ENCODE peak calls at places on chromosomes 5 and 9, in six cellular contexts. T is CD8-positive, alpha-beta T cell; I is PC-3; L is fibroblast of pulmonary artery; F is fibroblast of the aortic adventitia; K is vagina. A is an unnamed sample.

GRCh38 chr9:123375725-123376132 is 19.7 kb downstream of the CRB2 start:
- DNase-seq in T (no peak), I (peak), L (no peak), F (peak), K (no peak), A (no peak)

GRCh38 chr9:75623462-75623861 is 267.0 kb upstream of the PCSK5 start:
- DNase-seq in T (no peak), I (no peak), L (no peak), F (no peak), K (no peak), A (no peak)

GRCh38 chr5:93578179-93578812 is 2.7 kb downstream of the NR2F1-AS1 start:
- DNase-seq in T (no peak), I (no peak), L (no peak), F (no peak), K (no peak), A (peak)

GRCh38 chr9:36935332-36935731 is 98.7 kb downstream of the PAX5 start:
- DNase-seq in T (peak), I (no peak), L (no peak), F (no peak), K (no peak), A (no peak)

GRCh38 chr9:6757988-6758417 is 230 bp downstream of the KDM4C start:
- DNase-seq in T (peak), I (no peak), L (no peak), F (no peak), K (no peak), A (no peak)

GRCh38 chr9:7303932-7304331 is 495.6 kb downstream of the DMAC1 start:
- DNase-seq in T (no peak), I (no peak), L (no peak), F (no peak), K (no peak), A (no peak)

GRCh38 chr9:86838883-86839497 is 108.3 kb downstream of the GAS1 start:
- DNase-seq in T (no peak), I (no peak), L (no peak), F (no peak), K (no peak), A (no peak)

GRCh38 chr5:386432-387341 is 56.3 kb upstream of the EXOC3 start:
- DNase-seq in T (peak), I (peak), L (peak), F (peak), K (peak), A (peak)

GRCh38 chr9:98983295-98984268 is 39.9 kb downstream of the COL15A1 start:
- DNase-seq in T (no peak), I (no peak), L (peak), F (peak), K (no peak), A (peak)

GRCh38 chr5:66710557-66710956 is 114.4 kb downstream of the MAST4 start:
- DNase-seq in T (no peak), I (no peak), L (peak), F (peak), K (no peak), A (peak)

GRCh38 chr9:4875559-4875958 is 82.8 kb downstream of the RCL1 start:
- DNase-seq in T (no peak), I (no peak), L (no peak), F (no peak), K (no peak), A (no peak)

GRCh38 chr5:134125195-134126015 is 10.9 kb downstream of the TCF7 start:
- DNase-seq in T (no peak), I (peak), L (peak), F (peak), K (no peak), A (peak)

GRCh38 chr5:5313081-5313736 is 109.3 kb upstream of the ICE1 start:
- DNase-seq in T (no peak), I (peak), L (no peak), F (no peak), K (no peak), A (peak)

GRCh38 chr9:10003047-10003446 is 609.8 kb downstream of the PTPRD start:
- DNase-seq in T (no peak), I (no peak), L (no peak), F (no peak), K (no peak), A (no peak)

GRCh38 chr5:107743357-107744000 is 72.7 kb upstream of the EFNA5 start:
- DNase-seq in T (no peak), I (peak), L (peak), F (peak), K (no peak), A (peak)

GRCh38 chr5:96677496-96677895 is 15.3 kb downstream of the CAST start:
- DNase-seq in T (no peak), I (no peak), L (no peak), F (no peak), K (no peak), A (no peak)

GRCh38 chr9:2024888-2025781 is 10.0 kb downstream of the SMARCA2 start:
- DNase-seq in T (no peak), I (no peak), L (peak), F (no peak), K (no peak), A (no peak)

GRCh38 chr9:112119225-112120045 is 55.7 kb downstream of the SUSD1 start:
- DNase-seq in T (no peak), I (no peak), L (no peak), F (no peak), K (no peak), A (peak)

GRCh38 chr9:115328228-115328627 is 210.3 kb upstream of the TNC start:
- DNase-seq in T (no peak), I (no peak), L (peak), F (peak), K (no peak), A (peak)

GRCh38 chr5:151892393-151892792 is 32.3 kb downstream of the GLRA1 start:
- DNase-seq in T (no peak), I (peak), L (no peak), F (no peak), K (no peak), A (no peak)

GRCh38 chr5:90356612-90357011 is 52.9 kb downstream of the CETN3 start:
- DNase-seq in T (no peak), I (no peak), L (peak), F (peak), K (no peak), A (peak)

GRCh38 chr5:172074896-172075295 is 68.5 kb upstream of the FBXW11 start:
- DNase-seq in T (no peak), I (no peak), L (no peak), F (no peak), K (no peak), A (no peak)

GRCh38 chr5:15664961-15665360 is 165.0 kb downstream of the FBXL7 start:
- DNase-seq in T (no peak), I (no peak), L (no peak), F (peak), K (no peak), A (peak)

GRCh38 chr9:134422301-134422700 is 96.0 kb downstream of the RXRA start:
- DNase-seq in T (no peak), I (no peak), L (peak), F (no peak), K (no peak), A (no peak)

GRCh38 chr5:93598141-93598996 is 15.3 kb downstream of the NR2F1 start:
- DNase-seq in T (no peak), I (no peak), L (no peak), F (no peak), K (no peak), A (no peak)

GRCh38 chr5:15702102-15702501 is 202.1 kb downstream of the FBXL7 start:
- DNase-seq in T (no peak), I (no peak), L (peak), F (peak), K (no peak), A (peak)

GRCh38 chr5:141413540-141414069 is 818 bp downstream of the PCDHGA10 start:
- DNase-seq in T (no peak), I (no peak), L (no peak), F (no peak), K (no peak), A (no peak)

GRCh38 chr5:141409598-141410306 is 1.9 kb downstream of the PCDHGB6 start:
- DNase-seq in T (no peak), I (no peak), L (no peak), F (no peak), K (no peak), A (no peak)

GRCh38 chr5:141411575-141411974 is 1.2 kb upstream of the PCDHGA10 start:
- DNase-seq in T (no peak), I (no peak), L (no peak), F (no peak), K (no peak), A (no peak)

GRCh38 chr5:141412853-141413539 is at the start of gene PCDHGA10:
- DNase-seq in T (no peak), I (no peak), L (peak), F (peak), K (no peak), A (peak)
- TF ChIP-seq CTCF in T (peak), I (no peak), L (peak), F (peak), K (no peak), A (peak)

GRCh38 chr5:132421442-132421841 is 51.9 kb downstream of the SLC22A5 start:
- DNase-seq in T (no peak), I (no peak), L (no peak), F (no peak), K (no peak), A (no peak)
- H3K4me3 ChIP-seq in T (no peak), I (no peak), L (no peak), F (no peak), K (no peak), A (no peak)

DNA sequence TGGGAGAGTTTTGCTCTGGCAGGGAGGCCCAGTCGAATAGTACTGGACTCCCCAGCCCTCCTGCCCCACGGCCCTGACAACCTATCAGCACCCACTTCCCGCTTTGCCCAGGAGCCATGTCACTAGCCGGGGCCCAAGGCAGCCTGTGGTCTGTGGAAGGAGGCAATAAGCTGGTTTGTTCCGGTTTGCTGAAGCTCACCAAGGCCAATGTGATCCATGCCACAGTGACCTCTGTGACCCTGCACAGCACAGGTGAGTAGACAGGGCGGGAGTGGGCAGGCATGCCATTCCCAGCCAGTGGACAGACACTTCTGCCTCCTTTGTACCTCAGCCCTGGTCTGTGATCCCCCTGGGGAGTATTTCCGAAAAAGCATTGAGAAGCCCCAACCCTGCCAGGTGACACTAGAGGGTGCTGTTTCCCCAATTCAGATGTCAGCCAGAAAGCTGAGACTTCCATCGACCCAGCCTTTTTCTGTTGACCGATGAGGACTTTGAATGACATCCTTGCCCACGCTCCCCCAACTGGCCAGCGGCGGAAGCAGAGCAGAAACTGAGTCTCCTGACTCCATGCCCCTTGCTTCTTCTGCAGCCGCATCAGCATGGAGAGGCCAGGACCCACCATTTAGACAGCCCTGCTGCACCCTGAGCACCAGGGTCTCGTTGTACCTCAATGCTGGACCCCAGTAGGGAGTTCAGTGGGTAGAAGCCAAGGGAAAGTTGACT is 9.6 kb downstream of the PCYOX1L start:
- DNase-seq in T (peak), I (peak), L (peak), F (peak), K (no peak), A (peak)
- TF ChIP-seq CTCF in T (peak), I (peak), L (peak), F (peak), K (peak), A (peak)

DNA sequence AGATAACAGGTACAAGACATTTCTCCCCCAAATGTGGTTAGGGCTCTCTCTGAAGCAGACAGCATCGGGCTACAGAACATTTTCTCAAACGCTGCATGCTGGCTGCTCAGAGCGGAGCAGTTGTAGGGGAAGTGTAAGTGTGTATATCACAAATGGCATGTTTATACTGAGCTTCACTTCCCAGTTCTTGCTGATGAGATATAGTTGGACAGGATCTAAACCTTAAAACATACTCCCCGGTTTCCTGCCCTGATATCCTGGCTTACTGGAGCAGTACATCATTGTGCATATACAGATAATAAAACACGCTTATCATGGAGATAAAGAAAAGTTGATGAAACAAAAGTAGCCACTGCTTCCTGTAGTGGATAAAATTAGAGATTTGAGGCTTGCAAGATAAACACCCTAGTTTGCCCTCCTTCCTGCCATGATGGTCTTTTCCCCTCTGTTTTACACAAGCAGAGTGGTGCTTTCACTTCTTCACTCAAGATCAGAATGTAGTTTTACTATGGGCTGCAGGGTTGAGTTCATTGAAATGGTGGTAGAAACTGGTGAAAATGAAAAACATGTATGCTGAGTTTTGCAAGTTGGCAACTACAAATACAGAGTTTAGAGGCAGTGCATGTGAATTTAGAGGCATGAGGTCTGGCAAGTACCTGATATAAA is 15.0 kb downstream of the NPR3 start:
- DNase-seq in T (no peak), I (no peak), L (no peak), F (no peak), K (no peak), A (no peak)
- H3K4me3 ChIP-seq in T (no peak), I (no peak), L (no peak), F (no peak), K (no peak), A (no peak)

GRCh38 chr5:103942587-103943186 is 380.1 kb upstream of the NUDT12 start:
- DNase-seq in T (no peak), I (peak), L (peak), F (no peak), K (no peak), A (no peak)
- TF ChIP-seq CTCF in T (no peak), I (peak), L (no peak), F (no peak), K (no peak), A (no peak)

DNA sequence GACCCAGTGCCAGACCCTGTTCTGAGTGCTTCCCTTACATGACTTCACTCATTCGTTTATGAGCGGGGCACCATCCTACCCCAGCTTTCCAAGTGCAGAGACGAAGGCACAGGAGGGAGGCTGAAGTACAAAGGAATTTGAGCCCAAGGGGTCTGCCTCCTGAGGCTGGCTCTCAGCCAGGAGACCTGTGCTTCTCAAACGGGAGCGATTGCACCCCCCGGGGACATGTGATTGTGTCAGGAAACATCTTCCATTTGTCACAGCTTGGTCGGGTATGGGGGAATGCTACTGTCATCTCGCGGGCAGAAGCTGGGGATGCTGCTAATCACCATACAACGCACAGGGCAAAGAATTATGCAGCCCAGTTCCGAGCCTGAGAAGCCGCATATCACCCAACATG is 23.9 kb downstream of the ADCY2 start:
- DNase-seq in T (no peak), I (no peak), L (no peak), F (no peak), K (no peak), A (no peak)
- H3K4me3 ChIP-seq in T (no peak), I (no peak), L (no peak), F (no peak), K (no peak), A (no peak)

DNA sequence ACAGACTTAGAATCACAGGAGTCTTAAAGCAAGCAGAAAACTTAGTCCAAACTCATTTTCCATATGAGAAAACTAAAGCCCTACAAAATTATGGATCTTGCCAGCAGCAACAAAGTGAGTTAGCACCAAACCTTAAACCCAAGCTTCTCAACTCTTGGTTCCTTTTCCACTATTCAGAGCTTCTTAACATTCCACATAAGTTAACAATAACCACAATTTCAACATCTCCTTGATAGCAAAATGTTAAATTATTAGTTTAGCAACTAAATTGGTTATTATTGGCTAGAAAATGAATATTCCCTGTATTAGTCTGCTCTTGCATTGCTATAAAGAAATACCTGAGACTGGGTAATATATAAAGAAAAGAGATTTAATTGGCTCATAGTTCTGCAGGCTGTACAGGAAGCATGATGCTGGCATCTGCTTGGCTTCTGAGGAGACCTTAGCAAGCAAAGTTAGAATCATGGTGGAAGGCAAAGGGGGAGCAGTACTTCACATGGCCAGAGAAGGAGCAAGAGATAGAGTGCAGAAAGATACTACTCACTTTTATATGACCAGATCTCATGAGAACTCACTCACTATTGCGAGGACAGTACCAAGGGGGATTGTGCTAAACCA is 26.2 kb upstream of the ARSB start:
- DNase-seq in T (no peak), I (no peak), L (peak), F (peak), K (no peak), A (peak)
- TF ChIP-seq CTCF in T (no peak), I (no peak), L (peak), F (peak), K (no peak), A (peak)

DNA sequence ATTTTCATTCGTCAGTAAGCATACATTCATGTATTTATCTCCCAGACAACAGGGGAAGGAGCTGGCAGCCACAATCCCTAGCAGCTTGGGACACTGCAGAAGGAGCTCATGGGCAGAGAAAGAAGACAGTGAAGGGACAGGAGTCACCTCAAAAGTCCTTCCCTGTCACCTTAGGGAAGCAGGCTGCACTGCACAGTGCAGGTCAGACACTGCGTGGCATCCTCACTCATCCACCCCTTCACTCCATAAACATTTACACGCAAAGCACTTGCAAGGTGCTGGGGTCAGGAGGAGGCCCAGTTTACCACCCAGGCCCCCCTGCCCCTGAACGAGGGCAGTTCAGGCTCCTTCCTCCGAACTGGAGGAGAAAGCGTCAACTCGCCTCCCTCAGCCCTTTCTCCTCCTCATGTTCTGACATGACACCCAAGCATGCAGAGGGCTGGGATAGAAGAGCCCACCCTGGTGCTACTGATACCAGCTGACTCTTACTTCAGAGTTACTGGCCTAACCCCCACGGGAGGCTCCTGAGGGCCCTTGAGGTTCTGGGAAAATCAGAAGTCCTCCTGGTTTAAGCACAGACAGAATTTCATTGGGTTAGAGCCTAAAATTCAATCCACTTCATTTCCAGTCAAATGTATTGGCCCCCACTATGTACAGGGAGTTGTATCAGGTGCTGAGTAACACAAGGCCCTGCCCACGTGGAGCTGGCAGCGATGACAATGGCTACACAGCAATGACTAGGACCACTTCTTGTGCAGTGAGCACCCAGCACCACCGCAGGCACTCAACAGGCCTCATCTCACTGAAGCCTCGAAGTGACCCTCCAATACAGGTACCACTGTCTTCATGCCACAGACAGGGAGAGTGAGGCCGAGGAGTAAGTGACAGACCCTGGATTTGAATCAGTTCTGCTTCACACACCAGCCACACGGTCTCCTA is 70.4 kb downstream of the RAPGEF1 start:
- DNase-seq in T (peak), I (no peak), L (no peak), F (no peak), K (peak), A (no peak)
- H3K4me3 ChIP-seq in T (peak), I (no peak), L (no peak), F (no peak), K (no peak), A (no peak)

GRCh38 chr5:159216454-159216853 is 7.1 kb upstream of the RNF145 start:
- DNase-seq in T (no peak), I (no peak), L (no peak), F (no peak), K (no peak), A (no peak)
- TF ChIP-seq CTCF in T (no peak), I (no peak), L (peak), F (no peak), K (no peak), A (no peak)

A was measured in fibroblast of mammary gland.